ENCODE peak calls at places on chromosomes 13 and 19, in six cellular contexts. B is A549; W is naive B cell; L is activated CD4-positive, alpha-beta T cell treated with anti-CD3 and anti-CD28 coated beads for 4 hours; I is T-cell; Y is Right ventricle myocardium superior. U is an unnamed sample.

GRCh38 chr19:53785196-53785889 is 38.8 kb downstream of the NLRP12 start:
- DNase-seq in I (no peak), L (no peak), W (no peak), B (no peak), Y (no peak), U (no peak)

GRCh38 chr13:43569688-43570087 is 217.1 kb downstream of the ENOX1 start:
- DNase-seq in I (no peak), W (no peak), Y (no peak), L (no peak), B (no peak), U (no peak)

GRCh38 chr19:17648097-17648660 is 40.0 kb downstream of the UNC13A start:
- DNase-seq in B (no peak), I (no peak), Y (no peak), L (no peak), W (no peak), U (no peak)

GRCh38 chr13:53191091-53191490 is 162.5 kb downstream of the OLFM4 start:
- DNase-seq in B (no peak), W (no peak), L (no peak), Y (no peak), I (no peak), U (no peak)

GRCh38 chr13:91652389-91652788 is 254.0 kb downstream of the GPC5 start:
- DNase-seq in B (no peak), I (no peak), Y (no peak), L (no peak), W (no peak), U (no peak)

GRCh38 chr19:9456018-9456689 is 20.8 kb upstream of the ZNF266 start:
- DNase-seq in I (no peak), W (no peak), Y (no peak), L (no peak), B (no peak), U (no peak)

GRCh38 chr19:45876411-45877197 is 9.3 kb downstream of the IRF2BP1 start:
- DNase-seq in B (no peak), Y (peak), L (peak), W (no peak), I (no peak), U (peak)

GRCh38 chr19:3671680-3672574 is 28.3 kb downstream of the PIP5K1C start:
- DNase-seq in Y (no peak), W (no peak), B (no peak), L (no peak), I (no peak), U (no peak)

GRCh38 chr13:87999791-88000190 is 328.6 kb downstream of the SLITRK5 start:
- DNase-seq in Y (no peak), W (no peak), I (no peak), B (no peak), L (no peak), U (no peak)

GRCh38 chr19:37855098-37855497 is 51.3 kb downstream of the WDR87 start:
- DNase-seq in L (no peak), I (no peak), Y (peak), B (no peak), W (peak), U (peak)

GRCh38 chr19:53091413-53091812 is 11.8 kb downstream of the ZNF160 start:
- DNase-seq in I (no peak), W (no peak), L (no peak), Y (no peak), B (no peak), U (no peak)

GRCh38 chr13:66661336-66661735 is 568.8 kb downstream of the PCDH9 start:
- DNase-seq in L (no peak), W (no peak), Y (no peak), I (no peak), B (no peak), U (no peak)

GRCh38 chr19:35226748-35227147 is 1.8 kb downstream of the FAM187B start:
- DNase-seq in B (no peak), L (no peak), W (no peak), I (no peak), Y (no peak), U (no peak)

GRCh38 chr19:16067205-16067938 is 8.9 kb upstream of the TPM4 start:
- DNase-seq in Y (peak), W (no peak), I (no peak), L (no peak), B (no peak), U (no peak)

GRCh38 chr13:99028890-99029289 is 51.0 kb upstream of the DOCK9 start:
- DNase-seq in I (peak), L (peak), W (no peak), Y (no peak), B (no peak), U (no peak)

GRCh38 chr13:79780240-79780639 is 299.3 kb downstream of the NDFIP2 start:
- DNase-seq in I (no peak), B (no peak), W (no peak), Y (no peak), L (no peak), U (no peak)

GRCh38 chr19:19349365-19349764 is 28.7 kb downstream of the MAU2 start:
- DNase-seq in W (no peak), L (no peak), B (no peak), I (no peak), Y (no peak), U (no peak)

GRCh38 chr19:28710278-28710677 is 502.7 kb downstream of the UQCRFS1 start:
- DNase-seq in Y (no peak), I (no peak), W (peak), L (no peak), B (peak), U (no peak)